ENCODE peak calls at places on chromosomes 3 and 15, in five cellular contexts. G is stomach, J is upper lobe of left lung, P is vagina, H is HCT116. O is an unnamed sample.

GRCh38 chr3:151290673-151291072 is 12.3 kb upstream of the P2RY14 start:
- DNase-seq in G (no peak), J (no peak), P (no peak), H (peak; percentile 29), O (no peak)

GRCh38 chr15:64149424-64150235 is 1.9 kb upstream of the SNX22 start:
- DNase-seq in G (no peak), J (no peak), P (no peak), H (no peak), O (no peak)

GRCh38 chr3:63975705-63976104 is 47.6 kb downstream of the PSMD6 start:
- DNase-seq in G (no peak), J (no peak), P (no peak), H (no peak), O (peak; percentile 81)

GRCh38 chr15:55659481-55659880 is 71.3 kb upstream of the PYGO1 start:
- DNase-seq in G (no peak), J (no peak), P (no peak), H (no peak), O (no peak)

GRCh38 chr3:193780371-193780770 is 187.4 kb downstream of the OPA1 start:
- DNase-seq in G (no peak), J (no peak), P (no peak), H (no peak), O (no peak)

GRCh38 chr3:122609798-122610559 is 32.5 kb downstream of the PARP15 start:
- DNase-seq in G (no peak), J (no peak), P (no peak), H (peak; percentile 13), O (no peak)

GRCh38 chr3:186414735-186415419 is 52.8 kb upstream of the DGKG start:
- DNase-seq in G (peak; percentile 61), J (no peak), P (no peak), H (no peak), O (peak; percentile 77)

GRCh38 chr15:84605225-84605882 is 4.5 kb downstream of the ZSCAN2 start:
- DNase-seq in G (no peak), J (no peak), P (no peak), H (no peak), O (no peak)

GRCh38 chr3:19213608-19214220 is 65.4 kb downstream of the KCNH8 start:
- DNase-seq in G (no peak), J (no peak), P (no peak), H (no peak), O (no peak)

GRCh38 chr3:15676259-15676658 is 74.7 kb downstream of the BTD start:
- DNase-seq in G (no peak), J (no peak), P (no peak), H (no peak), O (no peak)

GRCh38 chr3:87706176-87706575 is 352.6 kb downstream of the CGGBP1 start:
- DNase-seq in G (no peak), J (no peak), P (no peak), H (no peak), O (no peak)

GRCh38 chr3:50455133-50455532 is 48.3 kb downstream of the CACNA2D2 start:
- DNase-seq in G (no peak), J (peak; percentile 25), P (no peak), H (no peak), O (no peak)

GRCh38 chr15:88904808-88905327 is 8.3 kb downstream of the MFGE8 start:
- DNase-seq in G (peak; percentile 85), J (no peak), P (no peak), H (no peak), O (peak; percentile 83)
- TF ChIP-seq POLR2AphosphoS5 in G (no peak), J (no peak), P (no peak), H (no peak), O (no peak)

DNA sequence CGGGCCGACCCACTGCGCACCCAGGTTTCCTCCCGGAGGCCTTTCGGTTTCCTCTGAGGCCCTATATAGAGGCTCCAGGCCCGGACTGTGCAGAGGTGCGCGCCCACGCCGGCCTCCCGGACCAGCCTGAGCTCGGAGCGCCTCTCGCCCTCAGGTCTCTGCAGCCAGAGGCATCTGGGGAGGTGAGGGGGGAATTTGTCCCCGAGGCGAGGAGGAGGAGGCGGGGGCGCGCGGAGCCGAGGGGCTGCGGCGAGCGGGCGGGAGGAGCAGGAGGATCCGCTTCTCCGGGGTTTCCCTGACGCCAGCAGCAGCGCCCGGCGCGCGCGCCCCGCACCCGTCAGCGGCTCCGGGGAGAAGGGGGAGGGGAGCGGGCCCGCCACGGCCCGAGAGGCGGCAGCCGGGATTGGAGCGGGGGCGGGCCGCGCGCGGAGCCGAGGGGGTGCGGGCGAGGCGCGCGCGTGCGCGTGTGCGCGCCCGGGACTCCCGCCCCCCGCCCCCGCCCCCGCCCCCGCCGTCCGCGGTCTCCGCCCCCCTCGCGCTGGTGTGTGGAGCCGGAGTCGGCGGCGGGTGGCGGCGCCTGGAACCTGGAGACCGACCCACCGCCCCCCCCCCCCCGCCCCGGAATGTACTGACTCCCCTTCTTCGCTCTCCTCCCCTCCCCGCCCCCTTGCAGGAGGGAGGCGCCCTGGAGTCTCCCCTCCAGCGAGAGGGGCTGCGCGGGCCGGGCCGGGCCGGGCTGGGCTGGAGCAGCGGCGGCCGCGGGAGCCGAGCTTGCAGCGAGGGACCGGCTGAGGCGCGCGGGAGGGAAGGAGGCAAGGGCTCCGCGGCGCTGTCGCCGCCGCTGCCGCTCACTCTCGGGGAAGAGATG is at the start of gene NEO1:
- DNase-seq in G (peak; percentile 89), J (peak; percentile 97), P (no peak), H (peak; percentile 29), O (peak; percentile 94)
- TF ChIP-seq POLR2AphosphoS5 in G (peak; percentile 21), J (no peak), P (peak; percentile 71), H (peak; percentile 40), O (peak; percentile 81)

GRCh38 chr15:100112061-100112420 is 229.7 kb downstream of the ADAMTS17 start:
- DNase-seq in G (no peak), J (no peak), P (no peak), H (no peak), O (peak; percentile 54)

GRCh38 chr15:100112636-100113305 is 229.0 kb downstream of the ADAMTS17 start:
- DNase-seq in G (no peak), J (no peak), P (no peak), H (no peak), O (no peak)

GRCh38 chr15:100113351-100114075 is 228.3 kb downstream of the ADAMTS17 start:
- DNase-seq in G (no peak), J (no peak), P (no peak), H (no peak), O (no peak)

GRCh38 chr15:100109486-100110035 is 232.2 kb downstream of the ADAMTS17 start:
- DNase-seq in G (no peak), J (no peak), P (no peak), H (no peak), O (peak; percentile 46)

DNA sequence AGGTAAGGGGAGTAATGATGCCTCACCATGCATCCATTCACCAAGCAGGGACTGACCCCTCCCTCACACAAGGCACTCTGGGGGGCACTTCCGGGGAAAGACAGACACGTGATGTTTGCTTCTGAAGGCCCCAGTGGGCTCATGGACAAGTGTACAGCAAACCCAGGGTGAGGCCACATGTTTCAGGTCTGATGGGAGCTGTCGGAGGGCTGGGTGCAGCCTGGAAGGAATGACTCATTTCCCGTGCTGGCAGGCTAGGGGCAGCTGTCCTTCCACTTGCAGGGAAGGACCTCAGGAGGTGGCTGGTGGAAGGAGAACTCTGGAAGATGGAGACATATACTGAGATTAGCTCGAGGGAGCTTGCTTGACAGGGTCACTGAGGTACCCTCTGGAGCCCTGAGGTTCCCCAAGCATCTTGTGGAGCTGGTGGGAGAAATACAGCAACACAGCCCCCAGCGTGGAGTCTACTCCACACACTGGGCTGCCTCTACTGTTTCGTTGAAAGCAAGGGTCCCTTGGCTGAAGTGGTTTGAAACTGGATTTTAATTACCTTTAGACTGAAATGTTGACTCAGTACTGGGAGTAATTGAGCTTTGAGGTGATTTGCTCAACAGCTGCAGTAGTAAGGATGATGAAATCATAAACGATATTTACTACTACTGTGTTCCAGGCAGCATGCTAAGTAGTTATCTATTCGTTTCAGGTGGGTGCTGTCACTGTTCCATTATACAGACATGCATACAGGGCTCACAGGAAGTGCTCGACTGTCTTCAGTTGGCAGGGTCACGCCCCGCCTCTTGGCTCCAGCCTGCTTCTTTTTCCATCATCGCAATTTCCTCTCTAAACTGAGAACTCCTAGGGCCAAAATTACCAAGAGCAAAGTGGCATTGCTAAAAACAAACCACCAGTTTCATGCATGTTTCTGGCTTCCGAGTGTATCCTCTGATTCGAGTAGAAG is 230.4 kb downstream of the ADAMTS17 start:
- DNase-seq in G (peak; percentile 28), J (no peak), P (no peak), H (peak; percentile 77), O (peak; percentile 80)
- TF ChIP-seq POLR2AphosphoS5 in G (no peak), J (peak; percentile 66), P (peak; percentile 53), H (peak; percentile 71), O (no peak)

DNA sequence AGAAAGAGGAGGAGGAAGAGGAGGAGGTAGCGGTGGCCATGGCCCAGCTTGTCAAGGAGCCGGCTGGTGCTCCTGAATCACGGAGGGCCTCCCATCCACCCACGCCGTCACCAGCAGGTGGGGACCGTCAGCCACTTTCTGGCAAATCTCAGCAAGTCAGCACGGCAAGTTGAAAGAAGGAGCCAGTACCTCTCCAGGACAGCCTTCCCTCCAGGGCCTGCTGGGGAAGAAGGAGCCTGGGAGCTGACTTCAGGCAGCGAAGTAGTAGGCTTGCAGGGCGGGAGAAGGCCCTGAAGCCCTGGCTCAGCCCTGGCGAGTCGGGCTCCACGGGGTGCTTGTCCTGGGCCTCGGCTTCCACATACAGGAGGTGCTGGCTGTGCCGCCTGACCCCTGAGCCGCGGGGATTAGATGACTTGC is 99.2 kb upstream of the TRPM1 start:
- DNase-seq in G (peak; percentile 85), J (peak; percentile 69), P (no peak), H (no peak), O (peak; percentile 85)
- TF ChIP-seq POLR2AphosphoS5 in G (no peak), J (no peak), P (no peak), H (no peak), O (no peak)

DNA sequence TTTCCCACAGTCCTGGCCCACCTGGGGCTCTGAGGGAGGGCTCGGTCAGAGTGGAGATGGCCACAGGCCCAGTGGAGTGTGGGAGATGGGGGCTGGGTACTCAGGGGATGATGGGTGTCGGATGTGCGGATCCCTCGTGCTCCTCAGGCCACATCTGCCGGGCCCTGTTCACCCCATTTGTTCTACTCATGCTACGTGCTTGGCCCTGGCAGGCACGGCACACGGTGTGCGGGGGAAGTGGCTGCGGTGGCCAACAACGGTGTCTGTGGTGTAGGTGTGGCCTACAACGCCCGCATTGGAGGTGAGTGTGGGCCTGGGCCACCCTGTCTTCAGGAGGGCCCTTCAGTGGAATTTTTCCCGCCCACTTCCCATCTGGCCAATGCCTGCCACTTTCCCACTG is 7.0 kb upstream of the FES start:
- DNase-seq in G (no peak), J (peak; percentile 44), P (no peak), H (no peak), O (no peak)
- TF ChIP-seq POLR2AphosphoS5 in G (no peak), J (no peak), P (no peak), H (no peak), O (no peak)

GRCh38 chr3:190099099-190099498 is 21.6 kb downstream of the P3H2 start:
- DNase-seq in G (no peak), J (no peak), P (no peak), H (no peak), O (no peak)

GRCh38 chr3:190097025-190097424 is 23.7 kb downstream of the P3H2 start:
- DNase-seq in G (no peak), J (no peak), P (no peak), H (no peak), O (no peak)

GRCh38 chr3:190105876-190106275 is 14.8 kb downstream of the P3H2 start:
- DNase-seq in G (no peak), J (no peak), P (no peak), H (no peak), O (no peak)

GRCh38 chr3:190097617-190098016 is 23.1 kb downstream of the P3H2 start:
- DNase-seq in G (no peak), J (no peak), P (no peak), H (no peak), O (no peak)

GRCh38 chr3:190101320-190102117 is 19.2 kb downstream of the P3H2 start:
- DNase-seq in G (no peak), J (no peak), P (no peak), H (no peak), O (no peak)
- TF ChIP-seq POLR2AphosphoS5 in G (no peak), J (no peak), P (no peak), H (no peak), O (no peak)